ENCODE peak calls at places on chromosomes 3 and 15, in five cellular contexts. One of them, this sample, is unnamed.
A peak's percentile ranks its signal among the peaks of the same experiment; 100 is the strongest.

GRCh38 chr3:195553268-195553667 is 10.1 kb upstream of the PPP1R2 start:
- DNase-seq in osteocyte: peak; percentile 42
- DNase-seq in ascending aorta: no peak
- DNase-seq in PC-3: no peak
- DNase-seq in AG04449: no peak
- DNase-seq in this sample: no peak

GRCh38 chr3:65996605-65997004 is 42.1 kb downstream of the MAGI1 start:
- DNase-seq in AG04449: no peak
- DNase-seq in ascending aorta: no peak
- DNase-seq in PC-3: peak; percentile 18
- DNase-seq in osteocyte: no peak
- DNase-seq in this sample: no peak

GRCh38 chr15:34342737-34343575 is at the start of the genes NOP10 and NUTM1:
- DNase-seq in PC-3: peak; percentile 91
- DNase-seq in AG04449: no peak
- DNase-seq in ascending aorta: peak; percentile 95
- DNase-seq in osteocyte: peak; percentile 96
- DNase-seq in this sample: no peak

GRCh38 chr3:130423064-130423463 is 77.6 kb downstream of the COL6A5 start:
- DNase-seq in PC-3: no peak
- DNase-seq in ascending aorta: no peak
- DNase-seq in osteocyte: no peak
- DNase-seq in AG04449: no peak
- DNase-seq in this sample: no peak

GRCh38 chr3:43213631-43214030 is 72.7 kb upstream of the SNRK start:
- DNase-seq in osteocyte: no peak
- DNase-seq in PC-3: peak; percentile 26
- DNase-seq in AG04449: no peak
- DNase-seq in ascending aorta: no peak
- DNase-seq in this sample: no peak

GRCh38 chr3:192571197-192571791 is 156.0 kb downstream of the FGF12 start:
- DNase-seq in ascending aorta: peak; percentile 78
- DNase-seq in AG04449: no peak
- DNase-seq in PC-3: peak; percentile 70
- DNase-seq in osteocyte: no peak
- DNase-seq in this sample: peak; percentile 68

GRCh38 chr3:99895706-99896441 is 78.2 kb downstream of the CMSS1 start:
- DNase-seq in AG04449: peak; percentile 69
- DNase-seq in osteocyte: no peak
- DNase-seq in PC-3: peak; percentile 94
- DNase-seq in ascending aorta: no peak
- DNase-seq in this sample: no peak

GRCh38 chr15:101058735-101059134 is 139.6 kb downstream of the LRRK1 start:
- DNase-seq in osteocyte: peak; percentile 8
- DNase-seq in ascending aorta: peak; percentile 38
- DNase-seq in AG04449: no peak
- DNase-seq in PC-3: no peak
- DNase-seq in this sample: no peak

GRCh38 chr3:125004196-125004595 is 51.6 kb downstream of the HEG1 start:
- DNase-seq in AG04449: no peak
- DNase-seq in osteocyte: no peak
- DNase-seq in PC-3: peak; percentile 4
- DNase-seq in ascending aorta: no peak
- DNase-seq in this sample: no peak

GRCh38 chr3:114904633-114905032 is 242.5 kb downstream of the ZBTB20 start:
- DNase-seq in osteocyte: no peak
- DNase-seq in AG04449: no peak
- DNase-seq in PC-3: no peak
- DNase-seq in ascending aorta: no peak
- DNase-seq in this sample: no peak

GRCh38 chr15:50108446-50108845 is 10.6 kb downstream of the ATP8B4 start:
- DNase-seq in osteocyte: no peak
- DNase-seq in AG04449: no peak
- DNase-seq in ascending aorta: no peak
- DNase-seq in PC-3: no peak
- DNase-seq in this sample: no peak

GRCh38 chr3:16801698-16802097 is 83.1 kb upstream of the PLCL2 start:
- DNase-seq in ascending aorta: no peak
- DNase-seq in PC-3: no peak
- DNase-seq in AG04449: no peak
- DNase-seq in osteocyte: no peak
- DNase-seq in this sample: no peak

GRCh38 chr3:194265505-194265892 is 85.6 kb downstream of the CPN2 start:
- DNase-seq in AG04449: no peak
- DNase-seq in ascending aorta: peak; percentile 87
- DNase-seq in PC-3: peak; percentile 65
- DNase-seq in osteocyte: peak; percentile 94
- DNase-seq in this sample: no peak

GRCh38 chr3:27681249-27681748 is 40.8 kb downstream of the EOMES start:
- DNase-seq in AG04449: peak; percentile 54
- DNase-seq in PC-3: peak; percentile 82
- DNase-seq in osteocyte: no peak
- DNase-seq in ascending aorta: no peak
- DNase-seq in this sample: no peak

GRCh38 chr15:57248074-57248473 is 128.2 kb upstream of the CGNL1 start:
- DNase-seq in osteocyte: no peak
- DNase-seq in AG04449: no peak
- DNase-seq in ascending aorta: no peak
- DNase-seq in PC-3: no peak
- DNase-seq in this sample: no peak

GRCh38 chr3:49415931-49416601 is 3.8 kb downstream of the TCTA start:
- DNase-seq in PC-3: no peak
- DNase-seq in AG04449: no peak
- DNase-seq in ascending aorta: no peak
- DNase-seq in osteocyte: no peak
- DNase-seq in this sample: no peak

GRCh38 chr3:146124141-146124801 is 36.7 kb downstream of the PLOD2 start:
- DNase-seq in PC-3: no peak
- DNase-seq in AG04449: no peak
- DNase-seq in ascending aorta: no peak
- DNase-seq in osteocyte: no peak
- DNase-seq in this sample: no peak

GRCh38 chr15:90988249-90988648 is 6.1 kb downstream of the PRC1 start:
- DNase-seq in PC-3: no peak
- DNase-seq in AG04449: no peak
- DNase-seq in ascending aorta: no peak
- DNase-seq in osteocyte: no peak
- DNase-seq in this sample: no peak

GRCh38 chr3:30635072-30635471 is 28.7 kb downstream of the TGFBR2 start:
- DNase-seq in ascending aorta: no peak
- DNase-seq in AG04449: no peak
- DNase-seq in PC-3: no peak
- DNase-seq in osteocyte: no peak
- DNase-seq in this sample: no peak

GRCh38 chr3:126284258-126284904 is 72.8 kb downstream of the KLF15 start:
- DNase-seq in PC-3: peak; percentile 71
- DNase-seq in AG04449: no peak
- DNase-seq in ascending aorta: no peak
- DNase-seq in osteocyte: peak; percentile 21
- DNase-seq in this sample: no peak

GRCh38 chr15:38482572-38482971 is 28.6 kb downstream of the FAM98B start:
- DNase-seq in osteocyte: no peak
- DNase-seq in ascending aorta: no peak
- DNase-seq in PC-3: no peak
- DNase-seq in AG04449: no peak
- DNase-seq in this sample: no peak

GRCh38 chr15:89406218-89406716 is 71.6 kb upstream of the POLG start:
- DNase-seq in AG04449: no peak
- DNase-seq in osteocyte: no peak
- DNase-seq in PC-3: no peak
- DNase-seq in ascending aorta: no peak
- DNase-seq in this sample: no peak

GRCh38 chr3:171116802-171117395 is 90.4 kb upstream of the SLC2A2 start:
- DNase-seq in ascending aorta: no peak
- DNase-seq in PC-3: no peak
- DNase-seq in osteocyte: no peak
- DNase-seq in AG04449: no peak
- DNase-seq in this sample: no peak

GRCh38 chr15:80619677-80620076 is 75.4 kb upstream of the ABHD17C start:
- DNase-seq in osteocyte: peak; percentile 19
- DNase-seq in AG04449: no peak
- DNase-seq in PC-3: peak; percentile 13
- DNase-seq in ascending aorta: no peak
- DNase-seq in this sample: no peak

GRCh38 chr3:177201707-177202397 is 4.6 kb upstream of the TBL1XR1 start:
- DNase-seq in AG04449: no peak
- DNase-seq in ascending aorta: peak; percentile 56
- DNase-seq in osteocyte: no peak
- DNase-seq in PC-3: peak; percentile 66
- DNase-seq in this sample: no peak

GRCh38 chr3:197846491-197846890 is 55.4 kb downstream of the LRCH3 start:
- DNase-seq in AG04449: no peak
- DNase-seq in PC-3: no peak
- DNase-seq in ascending aorta: no peak
- DNase-seq in osteocyte: no peak
- DNase-seq in this sample: no peak

GRCh38 chr3:170614214-170614966 is 28.5 kb upstream of the SLC7A14 start:
- DNase-seq in osteocyte: no peak
- DNase-seq in AG04449: peak; percentile 65
- DNase-seq in PC-3: peak; percentile 91
- DNase-seq in ascending aorta: peak; percentile 66
- DNase-seq in this sample: no peak

GRCh38 chr15:81942157-81942556 is 103.7 kb downstream of the MEX3B start:
- DNase-seq in ascending aorta: no peak
- DNase-seq in AG04449: no peak
- DNase-seq in osteocyte: no peak
- DNase-seq in PC-3: no peak
- DNase-seq in this sample: no peak

GRCh38 chr15:75192307-75192706 is 9.4 kb upstream of the C15orf39 start:
- DNase-seq in AG04449: no peak
- DNase-seq in osteocyte: no peak
- DNase-seq in PC-3: no peak
- DNase-seq in ascending aorta: no peak
- DNase-seq in this sample: peak; percentile 38

GRCh38 chr15:90362936-90363212 is 10.8 kb downstream of the ZNF774 start:
- DNase-seq in AG04449: peak; percentile 71
- DNase-seq in osteocyte: no peak
- DNase-seq in ascending aorta: no peak
- DNase-seq in PC-3: peak; percentile 61
- DNase-seq in this sample: no peak

DNA sequence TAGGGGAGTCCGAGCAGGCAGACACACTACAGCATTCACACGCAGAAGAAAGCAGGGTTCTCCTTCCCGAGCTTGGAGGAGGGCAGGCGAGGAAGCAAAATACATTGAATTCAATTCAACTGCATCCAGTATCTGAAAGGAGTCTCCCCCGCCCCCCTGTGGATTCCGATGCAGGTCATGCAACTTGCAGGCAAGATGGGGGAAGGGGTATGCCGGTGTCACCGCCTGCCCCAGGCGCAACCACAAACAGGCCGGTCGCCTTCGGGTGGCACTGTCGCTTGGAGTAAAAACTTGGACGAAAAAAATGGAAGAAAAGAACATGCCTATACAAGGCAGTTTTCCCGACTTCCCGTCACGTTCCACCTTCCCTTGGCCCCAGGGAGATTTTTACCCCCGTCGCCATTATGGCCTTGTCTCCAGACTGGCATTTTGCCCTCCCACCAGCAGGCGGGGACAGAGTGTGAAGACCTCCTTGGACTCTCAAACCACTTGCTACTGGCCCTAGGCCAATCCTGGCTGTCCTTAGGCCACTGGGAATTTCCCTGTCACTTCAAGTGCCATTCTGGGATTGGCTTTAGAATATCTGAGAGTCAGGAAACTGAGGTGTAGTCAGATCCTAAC is 1.6 kb upstream of the NTRK3 start:
- DNase-seq in PC-3: no peak
- DNase-seq in osteocyte: no peak
- DNase-seq in AG04449: no peak
- DNase-seq in ascending aorta: peak; percentile 90
- DNase-seq in this sample: no peak
- TF ChIP-seq CTCF in PC-3: no peak
- TF ChIP-seq CTCF in osteocyte: peak; percentile 21
- TF ChIP-seq CTCF in AG04449: no peak
- TF ChIP-seq CTCF in ascending aorta: no peak
- TF ChIP-seq CTCF in this sample: peak; percentile 52

GRCh38 chr3:14914777-14915113 is 32.6 kb upstream of the NR2C2 start:
- DNase-seq in osteocyte: no peak
- DNase-seq in PC-3: no peak
- DNase-seq in ascending aorta: no peak
- DNase-seq in AG04449: no peak
- DNase-seq in this sample: no peak

GRCh38 chr3:14915636-14916222 is 31.7 kb upstream of the NR2C2 start:
- DNase-seq in PC-3: no peak
- DNase-seq in ascending aorta: no peak
- DNase-seq in osteocyte: peak; percentile 64
- DNase-seq in AG04449: no peak
- DNase-seq in this sample: no peak

GRCh38 chr3:14911651-14912050 is 35.7 kb upstream of the NR2C2 start:
- DNase-seq in ascending aorta: no peak
- DNase-seq in osteocyte: no peak
- DNase-seq in PC-3: no peak
- DNase-seq in AG04449: no peak
- DNase-seq in this sample: no peak

GRCh38 chr3:14913071-14913925 is 34.1 kb upstream of the NR2C2 start:
- DNase-seq in ascending aorta: no peak
- DNase-seq in PC-3: no peak
- DNase-seq in osteocyte: no peak
- DNase-seq in AG04449: no peak
- DNase-seq in this sample: no peak

GRCh38 chr3:14913926-14914776 is 33.2 kb upstream of the NR2C2 start:
- DNase-seq in osteocyte: no peak
- DNase-seq in ascending aorta: no peak
- DNase-seq in AG04449: no peak
- DNase-seq in PC-3: no peak
- DNase-seq in this sample: no peak
- TF ChIP-seq CTCF in osteocyte: no peak
- TF ChIP-seq CTCF in ascending aorta: no peak
- TF ChIP-seq CTCF in AG04449: no peak
- TF ChIP-seq CTCF in PC-3: peak; percentile 18
- TF ChIP-seq CTCF in this sample: peak; percentile 32

DNA sequence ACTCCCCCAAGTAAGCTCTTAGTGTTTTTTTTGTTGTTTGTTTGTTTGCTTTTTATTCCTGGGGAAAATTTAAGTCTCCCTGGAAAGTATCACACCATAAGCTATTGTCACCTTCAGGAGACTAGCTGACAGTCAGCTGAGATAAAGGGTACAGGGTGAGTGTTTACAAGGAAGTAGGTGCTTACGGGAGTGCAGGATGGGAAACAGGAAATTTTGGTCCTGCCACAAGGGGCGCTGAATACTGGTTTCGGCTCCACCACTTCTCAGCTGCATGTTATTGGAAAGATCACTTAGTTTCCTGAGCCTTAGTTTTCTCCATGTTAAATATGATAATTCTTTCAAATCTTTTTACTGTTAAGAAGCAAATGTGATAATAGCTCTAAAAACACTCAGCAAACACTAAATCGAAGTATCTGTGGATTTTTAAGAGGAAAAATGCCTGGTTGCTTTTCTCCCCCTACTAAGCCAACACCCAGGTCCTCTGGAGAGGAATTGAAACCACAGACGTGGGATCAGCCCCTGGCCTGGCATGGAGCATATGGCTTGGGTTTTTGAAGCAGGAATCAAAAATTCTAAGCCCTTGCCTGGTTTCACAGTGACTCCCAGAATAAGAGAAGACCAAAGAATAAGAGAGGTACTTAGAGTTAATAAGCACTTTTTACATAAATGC is 90.7 kb downstream of the SCN11A start:
- DNase-seq in osteocyte: no peak
- DNase-seq in AG04449: no peak
- DNase-seq in PC-3: peak; percentile 63
- DNase-seq in ascending aorta: no peak
- DNase-seq in this sample: no peak
- TF ChIP-seq CTCF in osteocyte: peak; percentile 61
- TF ChIP-seq CTCF in AG04449: peak; percentile 80
- TF ChIP-seq CTCF in PC-3: peak; percentile 86
- TF ChIP-seq CTCF in ascending aorta: no peak
- TF ChIP-seq CTCF in this sample: peak; percentile 76

GRCh38 chr3:46193436-46193835 is 14.7 kb downstream of the CCR1 start:
- DNase-seq in PC-3: peak; percentile 71
- DNase-seq in osteocyte: no peak
- DNase-seq in ascending aorta: no peak
- DNase-seq in AG04449: no peak
- DNase-seq in this sample: no peak
- TF ChIP-seq CTCF in PC-3: no peak
- TF ChIP-seq CTCF in osteocyte: no peak
- TF ChIP-seq CTCF in ascending aorta: no peak
- TF ChIP-seq CTCF in AG04449: no peak
- TF ChIP-seq CTCF in this sample: no peak

This sample was measured in chondrocyte.